ENCODE peak calls at places on chromosomes 1 and 21, in five cellular contexts. One of them, this sample, is unnamed.

GRCh38 chr1:153366261-153366660 is 8.6 kb downstream of the S100A9 start:
- DNase-seq in Calu3: no peak
- DNase-seq in right lobe of liver: no peak
- DNase-seq in mesothelial cell of epicardium: no peak
- DNase-seq in adrenal gland: no peak
- DNase-seq in this sample: no peak

GRCh38 chr1:84078108-84078823 is 65.8 kb upstream of the PRKACB start:
- DNase-seq in right lobe of liver: peak
- DNase-seq in mesothelial cell of epicardium: no peak
- DNase-seq in Calu3: no peak
- DNase-seq in adrenal gland: peak
- DNase-seq in this sample: peak

GRCh38 chr1:10299174-10299573 is 88.8 kb downstream of the KIF1B start:
- DNase-seq in mesothelial cell of epicardium: no peak
- DNase-seq in right lobe of liver: no peak
- DNase-seq in adrenal gland: no peak
- DNase-seq in Calu3: no peak
- DNase-seq in this sample: no peak

GRCh38 chr1:3054474-3054873 is 14.5 kb upstream of the PRDM16 start:
- DNase-seq in mesothelial cell of epicardium: no peak
- DNase-seq in adrenal gland: no peak
- DNase-seq in Calu3: no peak
- DNase-seq in right lobe of liver: no peak
- DNase-seq in this sample: peak

GRCh38 chr1:22402336-22403053 is 49.2 kb upstream of the ZBTB40 start:
- DNase-seq in right lobe of liver: no peak
- DNase-seq in Calu3: no peak
- DNase-seq in adrenal gland: no peak
- DNase-seq in mesothelial cell of epicardium: no peak
- DNase-seq in this sample: no peak

GRCh38 chr1:246182149-246182851 is 324.8 kb downstream of the SMYD3 start:
- DNase-seq in adrenal gland: no peak
- DNase-seq in right lobe of liver: no peak
- DNase-seq in Calu3: no peak
- DNase-seq in mesothelial cell of epicardium: no peak
- DNase-seq in this sample: no peak

GRCh38 chr1:114235956-114236355 is 82.3 kb upstream of the SYT6 start:
- DNase-seq in right lobe of liver: no peak
- DNase-seq in adrenal gland: peak
- DNase-seq in Calu3: no peak
- DNase-seq in mesothelial cell of epicardium: no peak
- DNase-seq in this sample: no peak

GRCh38 chr1:173753830-173754229 is 39.0 kb downstream of the KLHL20 start:
- DNase-seq in adrenal gland: no peak
- DNase-seq in Calu3: no peak
- DNase-seq in mesothelial cell of epicardium: no peak
- DNase-seq in right lobe of liver: no peak
- DNase-seq in this sample: no peak

GRCh38 chr1:200224315-200224714 is 185.5 kb downstream of the ZNF281 start:
- DNase-seq in Calu3: no peak
- DNase-seq in mesothelial cell of epicardium: no peak
- DNase-seq in adrenal gland: no peak
- DNase-seq in right lobe of liver: no peak
- DNase-seq in this sample: no peak

GRCh38 chr21:21232320-21232719 is 234.1 kb downstream of the NCAM2 start:
- DNase-seq in adrenal gland: peak
- DNase-seq in mesothelial cell of epicardium: no peak
- DNase-seq in right lobe of liver: no peak
- DNase-seq in Calu3: no peak
- DNase-seq in this sample: no peak

GRCh38 chr1:145716641-145717061 is 2.6 kb upstream of the CD160 start:
- DNase-seq in Calu3: no peak
- DNase-seq in adrenal gland: no peak
- DNase-seq in right lobe of liver: no peak
- DNase-seq in mesothelial cell of epicardium: no peak
- DNase-seq in this sample: no peak

GRCh38 chr1:145720556-145720877 is 1.2 kb downstream of the CD160 start:
- DNase-seq in mesothelial cell of epicardium: no peak
- DNase-seq in right lobe of liver: no peak
- DNase-seq in Calu3: peak
- DNase-seq in adrenal gland: no peak
- DNase-seq in this sample: no peak

GRCh38 chr1:145717833-145718232 is 1.5 kb upstream of the CD160 start:
- DNase-seq in right lobe of liver: no peak
- DNase-seq in adrenal gland: no peak
- DNase-seq in mesothelial cell of epicardium: no peak
- DNase-seq in Calu3: no peak
- DNase-seq in this sample: no peak

GRCh38 chr1:145719230-145720079 is at the start of gene CD160:
- DNase-seq in Calu3: no peak
- DNase-seq in adrenal gland: no peak
- DNase-seq in mesothelial cell of epicardium: no peak
- DNase-seq in right lobe of liver: no peak
- DNase-seq in this sample: no peak

GRCh38 chr1:145720878-145721671 is 1.8 kb downstream of the CD160 start:
- DNase-seq in Calu3: peak
- DNase-seq in adrenal gland: peak
- DNase-seq in mesothelial cell of epicardium: peak
- DNase-seq in right lobe of liver: peak
- DNase-seq in this sample: no peak
- TF ChIP-seq CTCF in Calu3: peak
- TF ChIP-seq CTCF in adrenal gland: peak
- TF ChIP-seq CTCF in mesothelial cell of epicardium: peak
- TF ChIP-seq CTCF in right lobe of liver: peak
- TF ChIP-seq CTCF in this sample: peak

GRCh38 chr1:234848972-234849641 is 239.1 kb upstream of the IRF2BP2 start:
- DNase-seq in right lobe of liver: no peak
- DNase-seq in mesothelial cell of epicardium: no peak
- DNase-seq in adrenal gland: peak
- DNase-seq in Calu3: no peak
- DNase-seq in this sample: no peak
- TF ChIP-seq CTCF in right lobe of liver: no peak
- TF ChIP-seq CTCF in mesothelial cell of epicardium: no peak
- TF ChIP-seq CTCF in adrenal gland: no peak
- TF ChIP-seq CTCF in Calu3: no peak
- TF ChIP-seq CTCF in this sample: peak

DNA sequence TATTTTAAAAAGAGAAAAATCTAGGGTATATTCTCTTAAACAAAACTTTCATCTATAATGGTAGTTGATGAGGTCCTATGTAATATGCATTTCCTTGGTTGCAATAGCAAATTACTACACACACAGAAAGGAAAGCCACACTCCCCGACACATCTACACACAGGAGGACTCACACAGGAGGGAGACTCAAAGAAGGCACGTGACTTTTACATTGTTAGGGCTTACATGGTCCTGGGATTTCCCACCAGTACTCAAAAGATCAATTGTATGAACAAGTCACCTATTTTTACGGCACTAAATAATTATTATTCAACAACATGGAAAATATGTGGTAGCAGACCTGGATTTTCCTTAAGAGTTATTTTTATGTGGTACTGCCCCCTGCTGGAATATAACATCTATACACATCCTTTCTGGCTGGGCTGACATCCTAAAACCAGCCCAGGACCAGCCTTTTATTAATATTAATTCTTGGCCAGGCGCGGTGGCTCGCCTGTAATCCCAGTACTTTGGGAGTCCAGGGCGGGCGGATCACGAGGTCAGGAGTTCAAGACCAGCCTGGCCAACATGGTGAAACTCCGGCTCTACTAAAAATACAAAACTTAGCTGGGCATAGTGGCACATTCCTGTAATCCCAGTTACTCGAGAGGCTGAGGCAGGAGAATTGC is 33.9 kb upstream of the LGALS8 start:
- DNase-seq in Calu3: peak
- DNase-seq in adrenal gland: peak
- DNase-seq in right lobe of liver: peak
- DNase-seq in mesothelial cell of epicardium: no peak
- DNase-seq in this sample: no peak
- TF ChIP-seq CTCF in Calu3: peak
- TF ChIP-seq CTCF in adrenal gland: peak
- TF ChIP-seq CTCF in right lobe of liver: peak
- TF ChIP-seq CTCF in mesothelial cell of epicardium: peak
- TF ChIP-seq CTCF in this sample: peak

GRCh38 chr1:159779403-159779851 is 1.3 kb upstream of the DUSP23 start:
- DNase-seq in Calu3: no peak
- DNase-seq in mesothelial cell of epicardium: no peak
- DNase-seq in adrenal gland: peak
- DNase-seq in right lobe of liver: no peak
- DNase-seq in this sample: no peak

GRCh38 chr1:159771501-159771900 is 9.3 kb upstream of the DUSP23 start:
- DNase-seq in right lobe of liver: no peak
- DNase-seq in Calu3: no peak
- DNase-seq in adrenal gland: no peak
- DNase-seq in mesothelial cell of epicardium: no peak
- DNase-seq in this sample: no peak

GRCh38 chr1:159778266-159778665 is 2.5 kb upstream of the DUSP23 start:
- DNase-seq in right lobe of liver: no peak
- DNase-seq in Calu3: no peak
- DNase-seq in mesothelial cell of epicardium: no peak
- DNase-seq in adrenal gland: no peak
- DNase-seq in this sample: no peak

GRCh38 chr1:159774465-159774864 is 6.3 kb upstream of the DUSP23 start:
- DNase-seq in adrenal gland: no peak
- DNase-seq in mesothelial cell of epicardium: no peak
- DNase-seq in Calu3: no peak
- DNase-seq in right lobe of liver: no peak
- DNase-seq in this sample: no peak

GRCh38 chr1:159775716-159776115 is 5.0 kb upstream of the DUSP23 start:
- DNase-seq in adrenal gland: no peak
- DNase-seq in right lobe of liver: no peak
- DNase-seq in Calu3: no peak
- DNase-seq in mesothelial cell of epicardium: no peak
- DNase-seq in this sample: no peak
- TF ChIP-seq CTCF in adrenal gland: peak
- TF ChIP-seq CTCF in right lobe of liver: peak
- TF ChIP-seq CTCF in Calu3: no peak
- TF ChIP-seq CTCF in mesothelial cell of epicardium: no peak
- TF ChIP-seq CTCF in this sample: peak

DNA sequence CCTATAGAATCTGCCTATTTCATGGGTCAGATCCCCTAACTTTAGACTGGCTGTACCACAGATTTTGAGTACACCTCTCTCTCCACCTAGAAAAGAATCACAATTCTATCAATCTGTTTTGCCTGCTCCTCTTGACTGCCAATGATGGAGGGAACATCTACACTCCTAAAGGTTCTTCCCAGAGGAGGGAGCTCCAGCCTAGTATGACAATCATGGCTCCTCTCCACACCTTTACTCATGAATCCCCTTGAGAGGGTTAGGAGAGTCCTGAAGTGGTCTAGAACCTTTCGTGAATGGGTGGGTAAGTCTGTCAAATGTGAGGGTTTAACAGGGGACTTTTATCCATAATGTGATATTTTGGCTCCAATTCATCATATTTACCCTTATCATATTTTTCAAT is 48.0 kb downstream of the DNAI4 start:
- DNase-seq in adrenal gland: no peak
- DNase-seq in mesothelial cell of epicardium: no peak
- DNase-seq in Calu3: no peak
- DNase-seq in right lobe of liver: no peak
- DNase-seq in this sample: no peak
- TF ChIP-seq CTCF in adrenal gland: no peak
- TF ChIP-seq CTCF in mesothelial cell of epicardium: no peak
- TF ChIP-seq CTCF in Calu3: no peak
- TF ChIP-seq CTCF in right lobe of liver: no peak
- TF ChIP-seq CTCF in this sample: no peak

GRCh38 chr1:47931395-47931794 is 65.8 kb downstream of the TRABD2B start:
- DNase-seq in right lobe of liver: no peak
- DNase-seq in adrenal gland: no peak
- DNase-seq in Calu3: peak
- DNase-seq in mesothelial cell of epicardium: no peak
- DNase-seq in this sample: no peak
- TF ChIP-seq CTCF in right lobe of liver: no peak
- TF ChIP-seq CTCF in adrenal gland: no peak
- TF ChIP-seq CTCF in Calu3: peak
- TF ChIP-seq CTCF in mesothelial cell of epicardium: no peak
- TF ChIP-seq CTCF in this sample: peak

GRCh38 chr1:16915627-16915973 is 6.1 kb upstream of the CROCC start:
- DNase-seq in mesothelial cell of epicardium: no peak
- DNase-seq in adrenal gland: no peak
- DNase-seq in Calu3: no peak
- DNase-seq in right lobe of liver: no peak
- DNase-seq in this sample: peak
- TF ChIP-seq CTCF in mesothelial cell of epicardium: no peak
- TF ChIP-seq CTCF in adrenal gland: no peak
- TF ChIP-seq CTCF in Calu3: no peak
- TF ChIP-seq CTCF in right lobe of liver: no peak
- TF ChIP-seq CTCF in this sample: peak

GRCh38 chr1:239763850-239764249 is 327.8 kb upstream of the FMN2 start:
- DNase-seq in right lobe of liver: no peak
- DNase-seq in mesothelial cell of epicardium: no peak
- DNase-seq in adrenal gland: no peak
- DNase-seq in Calu3: peak
- DNase-seq in this sample: no peak
- TF ChIP-seq CTCF in right lobe of liver: no peak
- TF ChIP-seq CTCF in mesothelial cell of epicardium: no peak
- TF ChIP-seq CTCF in adrenal gland: no peak
- TF ChIP-seq CTCF in Calu3: no peak
- TF ChIP-seq CTCF in this sample: no peak